ENCODE peak calls at places on chromosome 22, in five cellular contexts. J is HCT116; G is MG63; R is Peyer's patch; F is CD4-positive, alpha-beta memory T cell. B is an unnamed sample. For H3K36me3 and H3K9me3, the result is how much of the 10 kb centered on the place peaks cover.

GRCh38 chr22:27212081-27212480 is 554.7 kb downstream of the MIAT start:
- DNase-seq in F (no peak), R (no peak), G (no peak), J (no peak), B (no peak)

GRCh38 chr22:21632237-21632895 is at the start of gene CCDC116:
- DNase-seq in R (peak), F (peak), J (no peak), G (no peak), B (no peak)

GRCh38 chr22:28029962-28030361 is 110.9 kb upstream of the PITPNB start:
- DNase-seq in G (no peak), F (no peak), J (no peak), R (no peak), B (no peak)

GRCh38 chr22:46586531-46587011 is 33.6 kb upstream of the GRAMD4 start:
- DNase-seq in F (no peak), G (no peak), R (no peak), J (no peak), B (no peak)

GRCh38 chr22:50577697-50577986 is 585 bp downstream of the CPT1B start:
- DNase-seq in F (no peak), G (no peak), R (no peak), J (no peak), B (no peak)

GRCh38 chr22:38860291-38861169 is 11.5 kb downstream of the CBX6 start:
- DNase-seq in G (no peak), F (no peak), J (no peak), R (no peak), B (no peak)

GRCh38 chr22:19607198-19608113 is 83.2 kb upstream of the CLDN5 start:
- DNase-seq in J (no peak), F (peak), G (no peak), R (peak), B (no peak)

GRCh38 chr22:38462960-38463784 is 4.7 kb upstream of the KDELR3 start:
- DNase-seq in R (no peak), J (no peak), G (no peak), F (no peak), B (no peak)

GRCh38 chr22:20080776-20081654 is 974 bp downstream of the DGCR8 start:
- DNase-seq in F (no peak), J (no peak), R (no peak), G (peak), B (peak)

GRCh38 chr22:27883656-27884350 is 35.3 kb downstream of the PITPNB start:
- DNase-seq in R (no peak), J (no peak), G (no peak), F (no peak), B (no peak)

GRCh38 chr22:29308791-29309262 is 2.4 kb downstream of the GAS2L1 start:
- DNase-seq in R (no peak), J (no peak), G (no peak), F (peak), B (peak)

GRCh38 chr22:27154717-27155116 is 497.3 kb downstream of the MIAT start:
- DNase-seq in R (no peak), F (no peak), G (no peak), J (no peak), B (no peak)

GRCh38 chr22:26550498-26551033 is 38.3 kb upstream of the TFIP11 start:
- DNase-seq in R (no peak), G (peak), J (no peak), F (no peak), B (peak)

GRCh38 chr22:37604875-37605274 is 3.8 kb upstream of the GGA1 start:
- DNase-seq in R (peak), G (no peak), J (no peak), F (peak), B (no peak)

GRCh38 chr22:45548991-45549736 is 46.5 kb downstream of the FBLN1 start:
- DNase-seq in G (peak), F (no peak), R (no peak), J (peak), B (no peak)

GRCh38 chr22:46625843-46626349 is 5.7 kb downstream of the GRAMD4 start:
- DNase-seq in F (no peak), G (no peak), J (no peak), R (no peak), B (no peak)

GRCh38 chr22:19942071-19942885 is 660 bp upstream of the TXNRD2 start:
- DNase-seq in G (peak), J (no peak), F (no peak), R (peak), B (peak)

GRCh38 chr22:45149671-45150070 is 14.1 kb upstream of the NUP50 start:
- DNase-seq in F (no peak), J (no peak), G (no peak), R (no peak), B (peak)

GRCh38 chr22:30806391-30806861 is 111.8 kb downstream of the OSBP2 start:
- DNase-seq in R (no peak), J (peak), F (no peak), G (peak), B (no peak)

GRCh38 chr22:45878051-45878764 is 98.8 kb downstream of the WNT7B start:
- DNase-seq in G (no peak), R (no peak), F (no peak), J (no peak), B (no peak)

GRCh38 chr22:20905415-20906386 is 11.5 kb upstream of the CRKL start:
- DNase-seq in F (no peak), J (no peak), R (no peak), G (no peak), B (no peak)

DNA sequence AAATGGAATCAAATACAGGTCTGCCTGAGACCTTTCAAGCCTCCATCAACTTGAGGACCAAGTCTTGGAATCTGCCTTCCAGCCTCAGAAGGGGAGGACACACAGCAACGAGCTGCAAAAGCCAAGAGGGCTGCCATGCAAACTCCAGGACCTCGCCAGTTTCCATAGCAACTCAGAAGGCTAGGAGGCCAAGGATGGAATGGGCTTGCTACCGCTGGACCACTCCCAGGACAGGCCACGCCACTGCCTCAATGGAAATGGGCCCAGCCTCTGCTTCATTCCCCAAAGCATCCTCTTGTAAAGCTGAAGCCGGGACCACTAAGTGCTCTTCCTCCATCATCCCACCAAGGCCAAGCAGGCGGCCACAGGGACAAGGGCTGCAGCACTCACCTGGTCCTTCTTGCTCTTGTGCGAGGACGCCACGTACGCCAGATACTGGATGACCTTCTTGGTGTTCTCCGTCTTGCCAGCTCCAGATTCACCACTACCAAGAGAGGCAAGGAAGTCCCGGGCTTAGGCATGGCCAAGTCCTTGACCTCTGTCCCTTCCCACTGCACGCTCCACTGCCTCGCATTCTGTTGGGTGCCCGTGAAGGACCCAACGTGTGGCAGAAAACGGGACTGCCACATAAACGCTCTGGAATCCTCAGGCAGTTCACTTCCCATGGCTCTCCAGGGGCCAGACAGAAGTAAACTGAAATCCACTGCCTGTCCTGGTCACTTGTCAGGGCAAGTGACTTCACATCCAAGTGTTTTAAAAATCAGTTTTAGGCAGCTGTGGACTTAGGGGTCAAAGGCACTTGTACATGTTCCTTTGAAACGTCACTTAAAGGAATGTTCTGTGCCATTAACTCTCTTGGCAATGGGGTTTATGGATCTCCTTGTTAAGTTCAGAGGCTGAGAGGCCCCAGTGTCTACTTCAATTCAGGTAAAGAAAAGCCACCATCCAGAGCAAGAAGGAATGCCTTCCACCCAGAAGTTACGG is 61.3 kb downstream of the MYH9 start:
- DNase-seq in F (no peak), J (no peak), R (no peak), G (no peak), B (no peak)
- H3K36me3 ChIP-seq in F (half or more), J (under half), R (under half), G (half or more), B (half or more)

GRCh38 chr22:48299124-48299523 is 1528.5 kb downstream of the BRD1 start:
- DNase-seq in F (no peak), G (no peak), R (no peak), J (no peak), B (no peak)

GRCh38 chr22:48299801-48300200 is 1527.9 kb downstream of the BRD1 start:
- DNase-seq in R (no peak), J (no peak), G (no peak), F (no peak), B (no peak)

GRCh38 chr22:48301421-48301820 is 1526.3 kb downstream of the BRD1 start:
- DNase-seq in G (no peak), J (no peak), R (no peak), F (no peak), B (no peak)

GRCh38 chr22:48301908-48302307 is 1525.8 kb downstream of the BRD1 start:
- DNase-seq in R (no peak), J (no peak), F (no peak), G (no peak), B (no peak)

DNA sequence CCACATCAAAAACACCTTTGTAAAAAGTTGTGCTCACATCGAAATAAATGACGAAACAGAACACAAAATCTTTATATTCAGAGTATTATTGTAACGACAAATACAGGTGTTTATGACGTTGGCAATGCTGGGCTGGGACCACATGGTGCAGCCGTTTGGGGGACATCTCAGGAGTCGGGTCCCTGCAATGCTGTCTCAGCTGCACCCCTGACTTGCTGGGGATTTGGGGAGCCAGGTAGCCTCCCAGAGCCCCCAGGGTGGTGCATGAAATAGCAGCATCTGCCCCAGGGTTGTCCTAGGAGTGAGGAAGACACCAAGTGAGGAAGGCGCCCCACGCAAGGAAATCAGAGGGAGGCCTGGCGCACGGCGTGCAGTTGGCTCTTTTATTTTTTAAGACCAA is 1526.8 kb downstream of the BRD1 start:
- DNase-seq in G (no peak), J (no peak), R (no peak), F (no peak), B (no peak)
- H3K9me3 ChIP-seq in G (under half), J (under half), R (under half), F (under half), B (under half)

DNA sequence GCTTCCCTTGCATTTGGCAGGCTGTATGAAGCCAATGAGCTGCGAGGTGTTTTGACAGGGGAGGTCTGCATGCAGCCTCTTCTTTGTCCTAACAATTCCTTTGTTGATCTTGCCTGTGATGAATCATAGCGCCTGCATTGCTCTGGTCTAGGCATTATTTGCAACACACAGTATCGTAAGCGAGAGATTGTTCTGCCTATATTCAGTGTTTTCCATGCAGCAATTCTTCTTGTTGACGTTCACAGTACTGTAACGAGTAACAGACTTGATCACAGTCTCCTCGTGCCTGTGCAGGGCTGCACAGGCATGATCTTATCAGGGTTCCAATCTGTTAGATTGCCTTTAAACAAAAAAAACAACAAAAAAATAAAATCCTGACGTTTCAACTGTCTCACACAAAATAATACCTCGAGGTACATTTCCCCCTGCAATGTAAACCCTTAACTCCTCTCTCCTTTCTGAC is 13.9 kb upstream of the ADSL start:
- DNase-seq in J (no peak), G (no peak), F (peak), R (no peak), B (peak)
- H3K36me3 ChIP-seq in J (under half), G (under half), F (under half), R (under half), B (under half)

DNA sequence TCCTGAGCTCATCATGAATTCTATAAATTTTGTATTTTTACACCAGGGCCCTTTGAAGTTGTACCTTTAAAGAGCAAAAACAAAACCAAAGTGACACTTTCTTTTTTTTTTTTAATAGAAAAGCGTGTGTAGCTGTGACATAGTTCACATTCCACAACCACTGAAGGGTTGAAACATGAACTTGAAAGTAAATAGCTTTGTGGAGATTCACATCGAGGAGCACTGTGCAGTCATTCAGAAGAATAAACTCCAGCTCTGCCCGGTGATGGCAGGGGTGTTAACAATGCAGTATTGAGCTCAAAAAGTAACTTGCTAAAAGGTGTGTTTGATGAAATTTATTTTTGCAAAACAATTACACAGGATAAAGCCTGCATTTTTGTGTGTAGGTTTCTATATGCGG is 1166.2 kb downstream of the TBC1D22A start:
- DNase-seq in R (no peak), J (no peak), F (no peak), G (no peak), B (no peak)
- H3K9me3 ChIP-seq in R (under half), J (under half), F (under half), G (under half), B (under half)

DNA sequence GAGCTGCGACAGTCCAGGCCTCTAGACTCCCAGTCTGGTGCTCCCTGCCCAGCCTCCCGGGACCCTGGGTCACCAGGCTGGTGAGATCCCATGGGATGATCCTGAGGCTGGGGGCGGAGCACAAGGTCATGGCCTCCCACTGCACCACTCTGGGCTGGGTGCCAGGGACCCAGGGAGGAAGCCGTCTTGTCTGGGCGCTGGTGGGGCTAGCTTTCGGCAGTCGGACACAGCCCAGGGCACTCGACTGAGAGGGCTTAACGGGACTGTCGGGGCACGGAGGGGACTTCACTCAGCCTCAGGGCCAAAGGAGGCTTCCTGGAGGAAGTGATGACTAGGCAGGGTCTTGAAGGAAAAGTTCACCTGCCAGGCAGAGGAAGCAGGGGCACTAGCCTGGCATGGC is 39.0 kb downstream of the ZC3H7B start:
- DNase-seq in F (no peak), G (no peak), J (no peak), R (no peak), B (no peak)
- H3K36me3 ChIP-seq in F (under half), G (under half), J (under half), R (under half), B (under half)

DNA sequence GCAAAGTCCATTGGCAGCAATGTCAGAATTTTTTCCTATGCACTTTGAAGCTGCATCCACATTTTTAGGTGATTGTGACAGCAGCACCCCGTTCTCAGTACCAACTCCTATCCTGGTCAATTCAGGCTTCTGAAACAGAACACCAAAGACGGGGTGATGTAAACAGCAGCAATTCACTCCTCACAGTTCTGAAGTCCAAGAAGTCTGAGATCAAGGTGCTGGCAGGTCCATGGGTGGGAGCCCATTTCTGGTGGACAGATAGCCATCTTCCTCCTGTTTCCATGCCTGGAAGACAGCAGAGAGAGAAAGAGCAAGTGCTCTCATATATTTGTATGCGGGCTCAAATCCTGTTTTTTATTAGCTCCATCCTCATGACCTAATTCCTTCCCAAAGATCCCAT is 471.2 kb downstream of the BRD1 start:
- DNase-seq in F (no peak), G (no peak), R (no peak), J (no peak), B (no peak)
- H3K9me3 ChIP-seq in F (under half), G (under half), R (under half), J (under half), B (under half)

DNA sequence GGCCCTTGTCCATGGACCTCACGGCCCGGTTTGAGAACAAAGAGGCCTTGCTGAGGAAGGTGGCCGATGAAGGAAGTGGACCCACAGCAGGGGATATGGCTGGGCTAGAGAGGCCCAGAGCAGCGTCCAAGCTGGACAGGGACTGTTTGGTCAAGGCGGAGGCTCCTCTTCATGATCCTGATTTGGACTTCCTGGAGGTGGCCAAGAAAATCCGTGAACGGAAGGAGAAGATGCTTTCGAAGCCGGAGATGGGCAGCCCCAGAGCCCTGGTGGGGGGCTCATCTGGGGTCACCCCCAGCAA is 76.3 kb downstream of the KIAA1671 start:
- DNase-seq in R (no peak), G (no peak), F (no peak), J (no peak), B (no peak)
- H3K36me3 ChIP-seq in R (under half), G (under half), F (under half), J (under half), B (under half)

DNA sequence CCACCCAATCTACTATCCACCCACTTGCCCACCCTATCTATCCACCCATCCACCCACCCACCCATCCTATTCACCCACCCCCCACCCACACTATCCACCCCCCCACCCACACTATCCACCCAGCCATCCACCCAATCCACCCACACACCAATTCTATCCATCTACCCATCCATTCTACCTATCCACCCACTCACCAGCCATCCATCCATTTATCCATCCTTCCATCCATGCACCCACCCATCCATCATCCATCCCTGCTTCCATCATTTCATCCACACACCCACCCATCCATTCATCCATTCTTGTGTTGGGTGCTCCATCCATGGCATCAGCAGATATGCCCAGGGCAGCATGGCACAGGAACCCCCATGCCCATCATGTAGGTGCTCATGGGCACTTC is 1206.6 kb downstream of the BRD1 start:
- DNase-seq in F (no peak), R (no peak), J (no peak), G (no peak), B (no peak)
- H3K9me3 ChIP-seq in F (under half), R (under half), J (under half), G (under half), B (under half)

DNA sequence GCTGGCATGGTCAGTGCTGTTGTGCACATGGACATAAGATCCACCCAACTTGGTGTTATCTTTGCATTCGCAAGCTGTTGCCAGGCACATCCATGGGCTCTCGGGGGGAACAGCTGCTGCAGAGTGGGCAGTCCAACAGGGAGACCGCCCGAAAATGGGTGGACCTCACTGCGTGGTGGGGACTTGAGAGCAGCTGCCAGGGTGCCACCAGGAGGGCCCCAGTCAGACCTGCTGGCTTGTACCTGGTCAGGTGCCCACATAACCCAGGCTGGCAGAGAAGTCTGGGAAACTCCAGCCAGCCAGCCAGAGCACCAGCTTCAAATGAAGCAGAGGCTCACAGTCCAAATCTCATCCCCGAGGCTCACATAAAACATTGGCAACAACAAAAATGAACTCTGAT is 120.2 kb downstream of the BCR start:
- DNase-seq in F (no peak), G (no peak), R (no peak), J (no peak), B (no peak)
- H3K36me3 ChIP-seq in F (under half), G (under half), R (under half), J (under half), B (under half)

B was measured in adipocyte.